ENCODE peak calls at places on chromosomes 11 and 22, in eight cellular contexts. X is NB4, L is GM10248, R is H9, I is lower leg skin, B is brain microvascular endothelial cell, G is tibial artery, A is psoas muscle. T is an unnamed sample.

GRCh38 chr11:109696191-109696897 is 274.4 kb downstream of the C11orf87 start:
- DNase-seq in L (no peak), G (no peak), I (no peak), A (no peak), B (peak; percentile 2), X (no peak), R (no peak), T (no peak)

GRCh38 chr22:24134090-24134846 is 47.0 kb upstream of the SUSD2 start:
- DNase-seq in I (no peak), G (no peak), B (no peak), R (no peak), L (no peak), X (peak; percentile 75), A (no peak), T (peak; percentile 68)

GRCh38 chr22:30361916-30362631 is 5.3 kb downstream of the CCDC157 start:
- DNase-seq in X (no peak), A (no peak), L (no peak), I (no peak), R (no peak), B (no peak), G (no peak), T (no peak)

GRCh38 chr11:101390539-101390938 is 193.3 kb downstream of the TRPC6 start:
- DNase-seq in L (no peak), I (no peak), R (no peak), X (peak; percentile 4), A (no peak), G (no peak), B (peak; percentile 9), T (no peak)

GRCh38 chr11:3021125-3021524 is 29.0 kb upstream of the NAP1L4 start:
- DNase-seq in L (peak; percentile 61), R (peak; percentile 68), A (no peak), I (no peak), G (no peak), B (no peak), X (peak; percentile 53), T (peak; percentile 32)

GRCh38 chr11:13486926-13487660 is 8.7 kb downstream of the PTH start:
- DNase-seq in I (no peak), B (peak; percentile 13), G (no peak), R (peak; percentile 93), A (no peak), X (peak; percentile 10), L (no peak), T (peak; percentile 39)

GRCh38 chr11:126799974-126800373 is 200.6 kb downstream of the KIRREL3 start:
- DNase-seq in L (no peak), G (no peak), A (no peak), B (no peak), R (no peak), X (no peak), I (no peak), T (no peak)

GRCh38 chr22:44360686-44361381 is 48.1 kb upstream of the SHISAL1 start:
- DNase-seq in A (peak; percentile 60), B (peak; percentile 44), R (no peak), G (peak; percentile 60), I (no peak), L (no peak), X (no peak), T (no peak)

GRCh38 chr11:19674420-19674819 is 38.2 kb upstream of the NAV2 start:
- DNase-seq in I (no peak), G (no peak), B (no peak), A (no peak), R (no peak), L (no peak), X (no peak), T (no peak)

GRCh38 chr11:104467414-104467813 is 303.5 kb upstream of the PDGFD start:
- DNase-seq in B (peak; percentile 61), X (no peak), G (no peak), R (no peak), I (no peak), L (no peak), A (no peak), T (no peak)

GRCh38 chr11:37364246-37364839 is 766.3 kb upstream of the RAG2 start:
- DNase-seq in X (peak; percentile 6), G (no peak), L (no peak), R (peak; percentile 64), A (no peak), B (no peak), I (no peak), T (no peak)

GRCh38 chr11:28858076-28858475 is 749.9 kb downstream of the METTL15 start:
- DNase-seq in I (no peak), R (no peak), L (no peak), G (no peak), A (no peak), X (no peak), B (no peak), T (no peak)

GRCh38 chr11:68312780-68313573 is 586 bp downstream of the LRP5 start:
- DNase-seq in R (no peak), I (no peak), B (no peak), A (peak; percentile 68), G (no peak), L (peak; percentile 55), X (peak; percentile 53), T (peak; percentile 50)

DNA sequence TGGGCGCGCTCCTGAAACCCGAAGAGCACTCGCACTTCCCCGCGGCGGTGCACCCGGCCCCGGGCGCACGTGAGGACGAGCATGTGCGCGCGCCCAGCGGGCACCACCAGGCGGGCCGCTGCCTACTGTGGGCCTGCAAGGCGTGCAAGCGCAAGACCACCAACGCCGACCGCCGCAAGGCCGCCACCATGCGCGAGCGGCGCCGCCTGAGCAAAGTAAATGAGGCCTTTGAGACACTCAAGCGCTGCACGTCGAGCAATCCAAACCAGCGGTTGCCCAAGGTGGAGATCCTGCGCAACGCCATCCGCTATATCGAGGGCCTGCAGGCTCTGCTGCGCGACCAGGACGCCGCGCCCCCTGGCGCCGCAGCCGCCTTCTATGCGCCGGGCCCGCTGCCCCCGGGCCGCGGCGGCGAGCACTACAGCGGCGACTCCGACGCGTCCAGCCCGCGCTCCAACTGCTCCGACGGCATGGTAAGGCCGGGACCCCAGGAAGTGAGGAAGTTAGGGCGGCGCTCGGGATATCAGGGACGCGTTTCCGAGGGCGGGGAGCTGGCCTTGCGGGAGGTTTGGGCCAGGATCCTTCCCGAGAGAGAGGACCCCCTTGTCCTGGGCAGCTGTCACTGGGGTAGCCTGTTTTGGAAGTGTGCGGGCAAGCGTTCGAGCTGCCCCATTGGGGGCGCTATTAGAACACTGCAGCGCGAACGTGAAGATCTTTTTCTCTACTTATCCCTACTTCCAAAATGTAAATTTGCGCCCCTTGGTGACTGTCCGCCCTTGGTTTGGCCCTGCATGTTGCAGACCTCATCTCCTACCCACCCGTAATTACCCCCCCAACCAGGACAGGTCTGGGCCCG is 797 bp downstream of the MYOD1 start:
- DNase-seq in I (no peak), R (peak; percentile 74), G (no peak), X (no peak), B (no peak), A (peak; percentile 83), L (no peak), T (peak; percentile 68)
- TF ChIP-seq CTCF in I (no peak), R (peak; percentile 58), G (no peak), X (no peak), B (peak; percentile 15), A (peak; percentile 50), L (no peak), T (peak; percentile 18)

GRCh38 chr11:86676533-86677154 is 4.2 kb upstream of the ME3 start:
- DNase-seq in I (no peak), B (no peak), X (peak; percentile 48), G (no peak), A (no peak), L (peak; percentile 13), R (peak; percentile 87), T (no peak)
- TF ChIP-seq CTCF in I (no peak), B (peak; percentile 61), X (peak; percentile 69), G (no peak), A (no peak), L (no peak), R (peak; percentile 81), T (no peak)

GRCh38 chr11:93719310-93719709 is 22.0 kb downstream of the TAF1D start:
- DNase-seq in R (no peak), A (no peak), X (peak; percentile 71), I (no peak), B (no peak), G (no peak), L (no peak), T (no peak)
- TF ChIP-seq CTCF in R (no peak), A (no peak), X (no peak), I (no peak), B (no peak), G (no peak), L (no peak), T (no peak)

GRCh38 chr11:77071077-77071476 is 4.3 kb downstream of the CAPN5 start:
- DNase-seq in B (no peak), X (no peak), R (no peak), I (no peak), G (no peak), A (no peak), L (no peak), T (no peak)
- TF ChIP-seq CTCF in B (no peak), X (no peak), R (no peak), I (no peak), G (no peak), A (no peak), L (no peak), T (no peak)

GRCh38 chr11:115677190-115677589 is 173.0 kb upstream of the CADM1 start:
- DNase-seq in L (no peak), R (no peak), I (no peak), A (no peak), B (no peak), X (no peak), G (no peak), T (no peak)

GRCh38 chr11:115679945-115680344 is 175.7 kb upstream of the CADM1 start:
- DNase-seq in R (no peak), B (no peak), L (no peak), X (no peak), G (no peak), I (no peak), A (no peak), T (no peak)

GRCh38 chr11:115676206-115676605 is 172.0 kb upstream of the CADM1 start:
- DNase-seq in G (no peak), I (no peak), R (peak; percentile 43), B (no peak), L (no peak), X (no peak), A (no peak), T (no peak)

GRCh38 chr11:115676768-115677167 is 172.6 kb upstream of the CADM1 start:
- DNase-seq in B (peak; percentile 7), L (no peak), R (no peak), G (no peak), A (no peak), X (no peak), I (no peak), T (no peak)

GRCh38 chr11:115678942-115679341 is 174.7 kb upstream of the CADM1 start:
- DNase-seq in L (no peak), G (no peak), X (peak; percentile 6), A (no peak), I (no peak), R (peak; percentile 74), B (no peak), T (peak; percentile 38)
- TF ChIP-seq CTCF in L (no peak), G (no peak), X (no peak), A (peak; percentile 12), I (no peak), R (peak; percentile 72), B (peak; percentile 14), T (no peak)

T was measured in nephron progenitor cell.